ENCODE peak calls at places on chromosome 13, in six cellular contexts. One of them, this sample, is unnamed. For H3K4me1, the result is how much of the 10 kb centered on the place peaks cover.

GRCh38 chr13:83229574-83230300 is 652.5 kb downstream of the SLITRK1 start:
- DNase-seq in heart left ventricle: no peak
- DNase-seq in left ventricle myocardium inferior: no peak
- DNase-seq in iPS DF 6.9: no peak
- DNase-seq in GM23248: peak
- DNase-seq in tibial nerve: no peak
- DNase-seq in this sample: no peak

GRCh38 chr13:68727165-68727564 is 1380.5 kb upstream of the ATXN8OS start:
- DNase-seq in heart left ventricle: no peak
- DNase-seq in left ventricle myocardium inferior: no peak
- DNase-seq in iPS DF 6.9: no peak
- DNase-seq in GM23248: no peak
- DNase-seq in tibial nerve: no peak
- DNase-seq in this sample: no peak

GRCh38 chr13:48221301-48222190 is 11.5 kb upstream of the ITM2B start:
- DNase-seq in heart left ventricle: no peak
- DNase-seq in left ventricle myocardium inferior: no peak
- DNase-seq in iPS DF 6.9: no peak
- DNase-seq in GM23248: peak
- DNase-seq in tibial nerve: peak
- DNase-seq in this sample: no peak

GRCh38 chr13:57629821-57630235 is 1.7 kb upstream of the PCDH17 start:
- DNase-seq in heart left ventricle: peak
- DNase-seq in left ventricle myocardium inferior: peak
- DNase-seq in iPS DF 6.9: no peak
- DNase-seq in GM23248: peak
- DNase-seq in tibial nerve: peak
- DNase-seq in this sample: peak

GRCh38 chr13:67238277-67238859 is 8.2 kb upstream of the PCDH9 start:
- DNase-seq in heart left ventricle: no peak
- DNase-seq in left ventricle myocardium inferior: no peak
- DNase-seq in iPS DF 6.9: no peak
- DNase-seq in GM23248: peak
- DNase-seq in tibial nerve: no peak
- DNase-seq in this sample: no peak

GRCh38 chr13:106357198-106357597 is 178.3 kb downstream of the EFNB2 start:
- DNase-seq in heart left ventricle: no peak
- DNase-seq in left ventricle myocardium inferior: no peak
- DNase-seq in iPS DF 6.9: no peak
- DNase-seq in GM23248: peak
- DNase-seq in tibial nerve: no peak
- DNase-seq in this sample: no peak

GRCh38 chr13:70339738-70340137 is 231.5 kb upstream of the KLHL1 start:
- DNase-seq in heart left ventricle: no peak
- DNase-seq in left ventricle myocardium inferior: no peak
- DNase-seq in iPS DF 6.9: peak
- DNase-seq in GM23248: peak
- DNase-seq in tibial nerve: no peak
- DNase-seq in this sample: peak

GRCh38 chr13:30984620-30985019 is 52.2 kb downstream of the TEX26 start:
- DNase-seq in heart left ventricle: no peak
- DNase-seq in left ventricle myocardium inferior: no peak
- DNase-seq in iPS DF 6.9: no peak
- DNase-seq in GM23248: no peak
- DNase-seq in tibial nerve: no peak
- DNase-seq in this sample: no peak

GRCh38 chr13:50124536-50125305 is 109.5 kb downstream of the KCNRG start:
- DNase-seq in heart left ventricle: peak
- DNase-seq in left ventricle myocardium inferior: peak
- DNase-seq in iPS DF 6.9: no peak
- DNase-seq in GM23248: peak
- DNase-seq in tibial nerve: peak
- DNase-seq in this sample: no peak

GRCh38 chr13:98997738-98998641 is 20.1 kb upstream of the DOCK9 start:
- DNase-seq in heart left ventricle: no peak
- DNase-seq in left ventricle myocardium inferior: no peak
- DNase-seq in iPS DF 6.9: no peak
- DNase-seq in GM23248: peak
- DNase-seq in tibial nerve: no peak
- DNase-seq in this sample: no peak

GRCh38 chr13:67298297-67298696 is 68.2 kb upstream of the PCDH9 start:
- DNase-seq in heart left ventricle: no peak
- DNase-seq in left ventricle myocardium inferior: no peak
- DNase-seq in iPS DF 6.9: no peak
- DNase-seq in GM23248: no peak
- DNase-seq in tibial nerve: no peak
- DNase-seq in this sample: no peak

GRCh38 chr13:21641629-21642028 is 29.2 kb upstream of the FGF9 start:
- DNase-seq in heart left ventricle: no peak
- DNase-seq in left ventricle myocardium inferior: no peak
- DNase-seq in iPS DF 6.9: no peak
- DNase-seq in GM23248: no peak
- DNase-seq in tibial nerve: no peak
- DNase-seq in this sample: no peak

GRCh38 chr13:33153421-33154381 is 131.9 kb downstream of the STARD13 start:
- DNase-seq in heart left ventricle: peak
- DNase-seq in left ventricle myocardium inferior: peak
- DNase-seq in iPS DF 6.9: no peak
- DNase-seq in GM23248: peak
- DNase-seq in tibial nerve: no peak
- DNase-seq in this sample: no peak

GRCh38 chr13:90445179-90445578 is 902.3 kb upstream of the MIR17HG start:
- DNase-seq in heart left ventricle: no peak
- DNase-seq in left ventricle myocardium inferior: no peak
- DNase-seq in iPS DF 6.9: no peak
- DNase-seq in GM23248: peak
- DNase-seq in tibial nerve: no peak
- DNase-seq in this sample: peak

GRCh38 chr13:112690242-112690943 is 555 bp downstream of the ATP11A start:
- DNase-seq in heart left ventricle: peak
- DNase-seq in left ventricle myocardium inferior: peak
- DNase-seq in iPS DF 6.9: no peak
- DNase-seq in GM23248: peak
- DNase-seq in tibial nerve: no peak
- DNase-seq in this sample: no peak

GRCh38 chr13:108086678-108087077 is 128.7 kb downstream of the LIG4 start:
- DNase-seq in heart left ventricle: no peak
- DNase-seq in left ventricle myocardium inferior: no peak
- DNase-seq in iPS DF 6.9: no peak
- DNase-seq in GM23248: peak
- DNase-seq in tibial nerve: no peak
- DNase-seq in this sample: peak

GRCh38 chr13:49421391-49421790 is 22.5 kb downstream of the CAB39L start:
- DNase-seq in heart left ventricle: no peak
- DNase-seq in left ventricle myocardium inferior: no peak
- DNase-seq in iPS DF 6.9: no peak
- DNase-seq in GM23248: no peak
- DNase-seq in tibial nerve: no peak
- DNase-seq in this sample: no peak

GRCh38 chr13:76570485-76570884 is 315.7 kb downstream of the KCTD12 start:
- DNase-seq in heart left ventricle: no peak
- DNase-seq in left ventricle myocardium inferior: no peak
- DNase-seq in iPS DF 6.9: peak
- DNase-seq in GM23248: no peak
- DNase-seq in tibial nerve: no peak
- DNase-seq in this sample: peak

GRCh38 chr13:26698392-26699196 is 62.0 kb downstream of the GPR12 start:
- DNase-seq in heart left ventricle: peak
- DNase-seq in left ventricle myocardium inferior: peak
- DNase-seq in iPS DF 6.9: peak
- DNase-seq in GM23248: peak
- DNase-seq in tibial nerve: peak
- DNase-seq in this sample: peak

GRCh38 chr13:95643471-95643813 is 1.1 kb downstream of the DZIP1 start:
- DNase-seq in heart left ventricle: no peak
- DNase-seq in left ventricle myocardium inferior: no peak
- DNase-seq in iPS DF 6.9: no peak
- DNase-seq in GM23248: peak
- DNase-seq in tibial nerve: no peak
- DNase-seq in this sample: no peak

GRCh38 chr13:32495841-32496240 is 42.8 kb downstream of the N4BP2L2 start:
- DNase-seq in heart left ventricle: no peak
- DNase-seq in left ventricle myocardium inferior: no peak
- DNase-seq in iPS DF 6.9: no peak
- DNase-seq in GM23248: no peak
- DNase-seq in tibial nerve: no peak
- DNase-seq in this sample: no peak

GRCh38 chr13:112202966-112203365 is 136.0 kb downstream of the SOX1 start:
- DNase-seq in heart left ventricle: no peak
- DNase-seq in left ventricle myocardium inferior: no peak
- DNase-seq in iPS DF 6.9: no peak
- DNase-seq in GM23248: no peak
- DNase-seq in tibial nerve: no peak
- DNase-seq in this sample: no peak

GRCh38 chr13:21674271-21675009 is 3.6 kb downstream of the FGF9 start:
- DNase-seq in heart left ventricle: no peak
- DNase-seq in left ventricle myocardium inferior: peak
- DNase-seq in iPS DF 6.9: no peak
- DNase-seq in GM23248: peak
- DNase-seq in tibial nerve: no peak
- DNase-seq in this sample: no peak

GRCh38 chr13:20197361-20197834 is 4.7 kb upstream of the GJB2 start:
- DNase-seq in heart left ventricle: no peak
- DNase-seq in left ventricle myocardium inferior: no peak
- DNase-seq in iPS DF 6.9: no peak
- DNase-seq in GM23248: peak
- DNase-seq in tibial nerve: no peak
- DNase-seq in this sample: no peak

GRCh38 chr13:80871481-80871880 is 530.6 kb upstream of the SPRY2 start:
- DNase-seq in heart left ventricle: no peak
- DNase-seq in left ventricle myocardium inferior: no peak
- DNase-seq in iPS DF 6.9: no peak
- DNase-seq in GM23248: no peak
- DNase-seq in tibial nerve: no peak
- DNase-seq in this sample: no peak

GRCh38 chr13:107438251-107438650 is 777.1 kb downstream of the LIG4 start:
- DNase-seq in heart left ventricle: no peak
- DNase-seq in left ventricle myocardium inferior: no peak
- DNase-seq in iPS DF 6.9: no peak
- DNase-seq in GM23248: peak
- DNase-seq in tibial nerve: no peak
- DNase-seq in this sample: no peak

GRCh38 chr13:44393391-44393790 is 19.8 kb downstream of the SERP2 start:
- DNase-seq in heart left ventricle: no peak
- DNase-seq in left ventricle myocardium inferior: no peak
- DNase-seq in iPS DF 6.9: no peak
- DNase-seq in GM23248: no peak
- DNase-seq in tibial nerve: no peak
- DNase-seq in this sample: no peak

GRCh38 chr13:105035092-105035491 is 1500.4 kb downstream of the EFNB2 start:
- DNase-seq in heart left ventricle: no peak
- DNase-seq in left ventricle myocardium inferior: no peak
- DNase-seq in iPS DF 6.9: no peak
- DNase-seq in GM23248: no peak
- DNase-seq in tibial nerve: no peak
- DNase-seq in this sample: no peak

GRCh38 chr13:101979825-101980224 is 422.0 kb downstream of the FGF14 start:
- DNase-seq in heart left ventricle: no peak
- DNase-seq in left ventricle myocardium inferior: no peak
- DNase-seq in iPS DF 6.9: no peak
- DNase-seq in GM23248: no peak
- DNase-seq in tibial nerve: no peak
- DNase-seq in this sample: no peak

DNA sequence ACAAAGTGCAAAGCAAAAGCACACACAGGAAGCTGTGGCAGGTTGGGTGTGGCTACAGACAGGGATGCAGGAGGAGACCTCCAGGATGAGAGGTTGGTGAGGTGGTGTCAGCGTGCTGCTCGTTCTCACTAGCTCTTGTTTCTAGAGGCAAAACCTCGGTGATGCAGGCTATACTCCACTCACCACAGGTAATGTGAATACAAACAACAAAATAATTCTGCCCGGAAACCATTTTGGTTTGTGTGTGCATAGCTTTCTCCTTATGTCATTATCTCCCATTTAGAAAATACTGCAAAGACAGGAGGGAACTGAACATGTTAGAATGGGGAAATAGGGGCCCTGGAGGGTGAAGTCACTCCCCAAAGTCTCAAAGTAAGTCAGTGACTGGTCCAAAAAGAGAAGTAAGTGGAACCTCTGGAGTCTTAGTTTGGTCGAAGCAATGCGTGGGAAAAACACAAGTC is 9.4 kb downstream of the LCP1 start:
- DNase-seq in heart left ventricle: no peak
- DNase-seq in left ventricle myocardium inferior: no peak
- DNase-seq in iPS DF 6.9: no peak
- DNase-seq in GM23248: no peak
- DNase-seq in tibial nerve: no peak
- DNase-seq in this sample: no peak
- H3K4me1 ChIP-seq in heart left ventricle: under half
- H3K4me1 ChIP-seq in left ventricle myocardium inferior: under half
- H3K4me1 ChIP-seq in iPS DF 6.9: under half
- H3K4me1 ChIP-seq in GM23248: under half
- H3K4me1 ChIP-seq in tibial nerve: under half
- H3K4me1 ChIP-seq in this sample: under half

DNA sequence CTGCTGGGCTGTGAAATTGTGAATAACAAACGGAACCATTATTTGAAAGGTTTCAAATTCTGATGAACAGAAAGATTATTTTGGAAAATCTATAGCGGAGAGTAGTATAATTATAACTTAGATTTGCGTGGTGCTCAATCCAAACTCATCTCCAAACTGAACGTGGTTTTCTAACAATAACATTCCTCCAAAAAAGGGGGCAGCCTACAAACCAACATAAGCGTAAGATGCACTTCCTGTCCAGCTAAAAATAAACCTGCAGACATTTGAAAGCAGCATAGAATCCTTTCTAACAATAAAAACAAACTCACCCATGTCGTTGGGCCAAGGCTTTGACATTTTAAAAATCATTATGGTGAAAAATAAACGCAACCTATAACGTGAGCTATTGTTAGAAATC is 178.4 kb downstream of the COL4A1 start:
- DNase-seq in heart left ventricle: no peak
- DNase-seq in left ventricle myocardium inferior: no peak
- DNase-seq in iPS DF 6.9: no peak
- DNase-seq in GM23248: no peak
- DNase-seq in tibial nerve: no peak
- DNase-seq in this sample: no peak
- H3K4me1 ChIP-seq in heart left ventricle: under half
- H3K4me1 ChIP-seq in left ventricle myocardium inferior: half or more
- H3K4me1 ChIP-seq in iPS DF 6.9: under half
- H3K4me1 ChIP-seq in GM23248: under half
- H3K4me1 ChIP-seq in tibial nerve: under half
- H3K4me1 ChIP-seq in this sample: under half

GRCh38 chr13:24670174-24670573 is 10.0 kb upstream of the ATP12A start:
- DNase-seq in heart left ventricle: no peak
- DNase-seq in left ventricle myocardium inferior: no peak
- DNase-seq in iPS DF 6.9: no peak
- DNase-seq in GM23248: no peak
- DNase-seq in tibial nerve: no peak
- DNase-seq in this sample: no peak
- H3K4me1 ChIP-seq in heart left ventricle: under half
- H3K4me1 ChIP-seq in left ventricle myocardium inferior: under half
- H3K4me1 ChIP-seq in iPS DF 6.9: under half
- H3K4me1 ChIP-seq in GM23248: under half
- H3K4me1 ChIP-seq in tibial nerve: under half
- H3K4me1 ChIP-seq in this sample: under half

DNA sequence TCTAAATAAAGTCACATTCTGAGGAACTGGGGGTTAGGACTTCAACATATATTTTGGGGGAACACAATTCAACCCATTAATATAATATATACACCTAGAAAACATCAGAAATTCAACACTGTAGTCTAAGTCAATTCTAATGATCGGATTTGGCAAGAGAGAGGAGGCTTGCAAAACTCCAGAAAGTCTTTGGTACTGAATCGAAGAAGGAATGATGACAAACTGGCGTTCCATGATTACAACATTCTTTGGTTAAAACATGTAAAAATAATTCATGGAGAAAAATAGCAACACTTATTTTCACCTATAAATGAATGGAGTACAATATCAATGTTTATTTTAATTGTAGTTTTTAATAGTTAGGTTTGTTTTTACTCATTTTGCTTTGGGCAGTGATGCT is 62.4 kb downstream of the MBNL2 start:
- DNase-seq in heart left ventricle: no peak
- DNase-seq in left ventricle myocardium inferior: no peak
- DNase-seq in iPS DF 6.9: no peak
- DNase-seq in GM23248: peak
- DNase-seq in tibial nerve: no peak
- DNase-seq in this sample: no peak
- H3K4me1 ChIP-seq in heart left ventricle: under half
- H3K4me1 ChIP-seq in left ventricle myocardium inferior: half or more
- H3K4me1 ChIP-seq in iPS DF 6.9: under half
- H3K4me1 ChIP-seq in GM23248: under half
- H3K4me1 ChIP-seq in tibial nerve: under half
- H3K4me1 ChIP-seq in this sample: under half

This sample was measured in NT2/D1.